ENCODE peak calls at places on chromosome 2, in eight cellular contexts. R is brain microvascular endothelial cell; P is stomach; V is hepatocyte; D is fibroblast of lung; Z is CD8-positive, alpha-beta T cell; S is WERI-Rb-1; U is pancreas. N is an unnamed sample.

GRCh38 chr2:144083211-144083610 is 436.7 kb downstream of the ZEB2 start:
- DNase-seq in R (peak), P (no peak), V (no peak), D (peak), Z (no peak), S (no peak), U (no peak), N (no peak)

GRCh38 chr2:193738892-193739291 is 1544.2 kb upstream of the TMEFF2 start:
- DNase-seq in R (no peak), P (no peak), V (no peak), D (no peak), Z (no peak), S (no peak), U (no peak), N (no peak)

GRCh38 chr2:101961287-101962242 is 30.2 kb upstream of the IL1R2 start:
- DNase-seq in R (peak), P (peak), V (peak), D (peak), Z (no peak), S (no peak), U (peak), N (peak)

GRCh38 chr2:52000156-52000855 is 968.4 kb upstream of the NRXN1 start:
- DNase-seq in R (no peak), P (no peak), V (no peak), D (peak), Z (no peak), S (no peak), U (no peak), N (no peak)

GRCh38 chr2:46813046-46813445 is 102.6 kb downstream of the MCFD2 start:
- DNase-seq in R (no peak), P (no peak), V (peak), D (peak), Z (no peak), S (no peak), U (no peak), N (peak)

GRCh38 chr2:44715671-44716077 is 225.8 kb upstream of the SIX3 start:
- DNase-seq in R (peak), P (no peak), V (peak), D (peak), Z (no peak), S (peak), U (no peak), N (no peak)

GRCh38 chr2:114937366-114937930 is 495.0 kb downstream of the DPP10 start:
- DNase-seq in R (no peak), P (no peak), V (no peak), D (no peak), Z (no peak), S (no peak), U (no peak), N (no peak)

GRCh38 chr2:66423391-66423790 is 11.5 kb upstream of the MEIS1 start:
- DNase-seq in R (no peak), P (no peak), V (no peak), D (no peak), Z (no peak), S (no peak), U (no peak), N (no peak)

GRCh38 chr2:7007846-7008741 is 90.9 kb downstream of the RNF144A start:
- DNase-seq in R (peak), P (peak), V (no peak), D (peak), Z (no peak), S (no peak), U (peak), N (peak)

GRCh38 chr2:32706815-32707214 is 79.0 kb downstream of the TTC27 start:
- DNase-seq in R (no peak), P (no peak), V (no peak), D (no peak), Z (no peak), S (no peak), U (no peak), N (no peak)

GRCh38 chr2:235659767-235660322 is 166.0 kb downstream of the AGAP1 start:
- DNase-seq in R (peak), P (no peak), V (peak), D (peak), Z (no peak), S (no peak), U (peak), N (peak)

GRCh38 chr2:25078171-25079049 is 36.5 kb downstream of the EFR3B start:
- DNase-seq in R (peak), P (no peak), V (peak), D (peak), Z (no peak), S (no peak), U (no peak), N (no peak)

GRCh38 chr2:130336877-130337734 is 5.6 kb upstream of the IMP4 start:
- DNase-seq in R (peak), P (peak), V (peak), D (peak), Z (no peak), S (peak), U (peak), N (peak)

GRCh38 chr2:139411236-139411635 is 631.0 kb upstream of the NXPH2 start:
- DNase-seq in R (no peak), P (no peak), V (no peak), D (no peak), Z (no peak), S (no peak), U (no peak), N (no peak)

GRCh38 chr2:29802976-29803375 is 118.4 kb downstream of the ALK start:
- DNase-seq in R (no peak), P (no peak), V (no peak), D (peak), Z (no peak), S (no peak), U (no peak), N (no peak)

GRCh38 chr2:209653164-209653563 is 118.5 kb upstream of the UNC80 start:
- DNase-seq in R (no peak), P (no peak), V (no peak), D (no peak), Z (no peak), S (no peak), U (no peak), N (no peak)

GRCh38 chr2:215188078-215188477 is 49.7 kb upstream of the ABCA12 start:
- DNase-seq in R (peak), P (no peak), V (no peak), D (peak), Z (no peak), S (no peak), U (no peak), N (no peak)

GRCh38 chr2:132901661-132902060 is 231.7 kb upstream of the LYPD1 start:
- DNase-seq in R (no peak), P (no peak), V (no peak), D (no peak), Z (no peak), S (no peak), U (no peak), N (no peak)

GRCh38 chr2:156333274-156333950 is 891 bp upstream of the NR4A2 start:
- DNase-seq in R (peak), P (no peak), V (no peak), D (no peak), Z (no peak), S (no peak), U (peak), N (no peak)

GRCh38 chr2:239625106-239625845 is 224.5 kb upstream of the HDAC4 start:
- DNase-seq in R (no peak), P (no peak), V (no peak), D (no peak), Z (no peak), S (no peak), U (no peak), N (no peak)

GRCh38 chr2:107392241-107392704 is 434.4 kb upstream of the RGPD4 start:
- DNase-seq in R (no peak), P (no peak), V (no peak), D (no peak), Z (no peak), S (no peak), U (no peak), N (no peak)

GRCh38 chr2:153940511-153940910 is 68.8 kb downstream of the GALNT13 start:
- DNase-seq in R (no peak), P (no peak), V (peak), D (peak), Z (no peak), S (no peak), U (no peak), N (no peak)

GRCh38 chr2:238290079-238290478 is 1.7 kb upstream of the PER2 start:
- DNase-seq in R (no peak), P (peak), V (peak), D (peak), Z (peak), S (peak), U (peak), N (peak)

GRCh38 chr2:226795281-226796011 is 4.2 kb downstream of the IRS1 start:
- DNase-seq in R (no peak), P (peak), V (no peak), D (peak), Z (no peak), S (no peak), U (no peak), N (no peak)

GRCh38 chr2:13103778-13104493 is 387.2 kb downstream of the TRIB2 start:
- DNase-seq in R (no peak), P (no peak), V (no peak), D (no peak), Z (no peak), S (no peak), U (no peak), N (no peak)

GRCh38 chr2:45799679-45800381 is 148.4 kb downstream of the PRKCE start:
- DNase-seq in R (no peak), P (no peak), V (no peak), D (no peak), Z (no peak), S (no peak), U (no peak), N (no peak)

GRCh38 chr2:16644204-16644925 is 21.3 kb downstream of the CYRIA start:
- DNase-seq in R (peak), P (no peak), V (no peak), D (peak), Z (no peak), S (no peak), U (no peak), N (no peak)

GRCh38 chr2:78465707-78466106 is 559.8 kb upstream of the REG3G start:
- DNase-seq in R (no peak), P (no peak), V (no peak), D (no peak), Z (no peak), S (no peak), U (no peak), N (no peak)

GRCh38 chr2:30463535-30463934 is 16.5 kb downstream of the LCLAT1 start:
- DNase-seq in R (no peak), P (no peak), V (no peak), D (no peak), Z (no peak), S (no peak), U (no peak), N (no peak)

GRCh38 chr2:164620873-164621760 is at the start of gene GRB14:
- DNase-seq in R (peak), P (peak), V (peak), D (peak), Z (no peak), S (peak), U (peak), N (peak)

GRCh38 chr2:14634223-14634884 is 1.8 kb downstream of the LRATD1 start:
- DNase-seq in R (peak), P (peak), V (peak), D (peak), Z (no peak), S (peak), U (peak), N (peak)

GRCh38 chr2:192675640-192676039 is 480.9 kb upstream of the TMEFF2 start:
- DNase-seq in R (no peak), P (no peak), V (no peak), D (no peak), Z (no peak), S (no peak), U (no peak), N (no peak)

GRCh38 chr2:147525724-147526489 is 318.9 kb upstream of the ACVR2A start:
- DNase-seq in R (no peak), P (peak), V (no peak), D (peak), Z (no peak), S (no peak), U (peak), N (no peak)

GRCh38 chr2:216279011-216279410 is 93.3 kb downstream of the MARCHF4 start:
- DNase-seq in R (no peak), P (no peak), V (no peak), D (no peak), Z (no peak), S (no peak), U (no peak), N (no peak)

GRCh38 chr2:37421686-37422085 is 77.3 kb downstream of the QPCT start:
- DNase-seq in R (no peak), P (no peak), V (no peak), D (peak), Z (no peak), S (no peak), U (no peak), N (no peak)

GRCh38 chr2:37425408-37425807 is 81.0 kb downstream of the QPCT start:
- DNase-seq in R (no peak), P (no peak), V (no peak), D (no peak), Z (no peak), S (no peak), U (no peak), N (no peak)

GRCh38 chr2:37427241-37427640 is 82.8 kb downstream of the QPCT start:
- DNase-seq in R (no peak), P (no peak), V (no peak), D (peak), Z (no peak), S (no peak), U (no peak), N (no peak)
- H3K4me3 ChIP-seq in R (no peak), P (no peak), V (no peak), D (no peak), Z (no peak), S (no peak), U (no peak), N (no peak)

GRCh38 chr2:37779123-37779522 is 107.7 kb upstream of the CDC42EP3 start:
- DNase-seq in R (no peak), P (no peak), V (no peak), D (no peak), Z (no peak), S (no peak), U (no peak), N (no peak)
- H3K27ac ChIP-seq in R (no peak), P (peak), V (peak), D (no peak), Z (no peak), S (no peak), U (no peak), N (no peak)

GRCh38 chr2:224612581-224612980 is 27.4 kb upstream of the CUL3 start:
- DNase-seq in R (no peak), P (no peak), V (no peak), D (no peak), Z (no peak), S (no peak), U (no peak), N (no peak)

GRCh38 chr2:224608104-224608503 is 22.9 kb upstream of the CUL3 start:
- DNase-seq in R (no peak), P (no peak), V (no peak), D (no peak), Z (no peak), S (no peak), U (no peak), N (peak)

GRCh38 chr2:224613543-224614317 is 28.6 kb upstream of the CUL3 start:
- DNase-seq in R (no peak), P (no peak), V (no peak), D (no peak), Z (no peak), S (no peak), U (no peak), N (no peak)

DNA sequence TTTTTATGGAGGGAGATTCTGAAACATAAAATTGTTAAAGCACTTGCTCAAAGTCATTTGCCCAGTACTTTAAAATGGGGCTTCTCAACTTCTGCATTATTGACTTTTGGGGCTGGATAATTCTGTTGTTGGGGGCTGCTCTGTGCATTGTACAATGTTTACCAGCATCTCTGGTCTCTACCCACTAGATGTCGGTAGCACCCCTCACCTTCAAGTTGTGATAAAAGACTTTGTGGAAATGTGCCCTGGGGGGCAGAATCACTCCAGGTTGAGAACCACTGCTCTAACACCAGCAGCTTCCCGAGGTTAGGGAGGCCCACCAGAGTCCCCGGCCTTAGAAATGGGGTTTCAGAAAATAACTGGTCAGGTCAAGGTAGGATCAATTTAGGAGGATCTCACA is 26.8 kb upstream of the CUL3 start:
- DNase-seq in R (no peak), P (no peak), V (no peak), D (no peak), Z (no peak), S (peak), U (no peak), N (no peak)
- TF ChIP-seq CTCF in R (peak), P (no peak), V (no peak), D (no peak), Z (no peak), S (peak), U (no peak), N (no peak)

DNA sequence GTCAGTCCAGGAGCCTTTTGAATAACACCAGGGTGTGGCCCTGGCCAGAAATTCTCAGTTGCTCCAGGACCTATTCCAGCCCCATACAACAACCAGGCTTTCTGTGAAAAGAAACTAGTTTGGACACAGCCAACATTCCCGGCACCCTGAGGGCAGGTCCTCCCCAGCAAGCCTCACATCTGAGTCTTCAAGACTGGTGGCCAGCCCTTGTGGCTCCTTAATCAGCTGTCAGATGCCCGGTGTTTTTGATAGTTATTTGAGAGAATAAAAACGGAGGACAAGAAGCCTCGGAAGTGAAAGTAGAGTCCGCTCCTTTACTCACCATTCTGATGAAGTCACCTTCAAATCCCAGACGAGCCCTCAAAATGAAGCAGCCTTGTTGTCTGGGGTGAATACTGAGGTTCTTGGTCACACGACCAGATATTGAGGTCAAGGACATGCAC is 31.0 kb upstream of the GMCL1 start:
- DNase-seq in R (peak), P (peak), V (peak), D (peak), Z (no peak), S (no peak), U (no peak), N (no peak)
- H3K4me3 ChIP-seq in R (peak), P (peak), V (peak), D (peak), Z (no peak), S (no peak), U (no peak), N (peak)